ENCODE peak calls at places on chromosomes 3 and 15, in four cellular contexts. G is mammary epithelial cell, Y is B cell, E is cardiac muscle cell. W is an unnamed sample.

GRCh38 chr3:189630667-189631372 is 369 bp upstream of the TP63 start:
- DNase-seq in G (no peak), E (peak; percentile 24), Y (no peak), W (no peak)

GRCh38 chr3:73605388-73605787 is 19.4 kb downstream of the PDZRN3 start:
- DNase-seq in E (peak; percentile 93), G (peak; percentile 32), Y (no peak), W (no peak)

GRCh38 chr15:61037031-61037430 is 192.1 kb downstream of the RORA start:
- DNase-seq in Y (no peak), E (peak; percentile 86), G (no peak), W (no peak)

GRCh38 chr3:55655544-55655943 is 168.4 kb upstream of the WNT5A start:
- DNase-seq in Y (no peak), G (peak; percentile 40), E (no peak), W (no peak)

GRCh38 chr3:44669760-44670159 is 21.2 kb downstream of the ZNF35 start:
- DNase-seq in G (no peak), E (no peak), Y (no peak), W (no peak)

GRCh38 chr3:182740710-182741109 is 52.6 kb upstream of the ATP11B start:
- DNase-seq in G (peak; percentile 75), E (no peak), Y (no peak), W (no peak)

GRCh38 chr3:108936924-108937689 is 16.6 kb downstream of the GUCA1C start:
- DNase-seq in E (no peak), Y (no peak), G (no peak), W (no peak)

GRCh38 chr3:86180696-86181095 is 810.3 kb downstream of the VGLL3 start:
- DNase-seq in Y (no peak), E (no peak), G (peak; percentile 1), W (no peak)

GRCh38 chr3:135237371-135237770 is 442.3 kb downstream of the EPHB1 start:
- DNase-seq in Y (no peak), G (no peak), E (no peak), W (no peak)

GRCh38 chr3:64625381-64625780 is 62.4 kb downstream of the ADAMTS9 start:
- DNase-seq in Y (no peak), E (no peak), G (no peak), W (no peak)
- TF ChIP-seq CTCF in Y (no peak), E (no peak), G (no peak), W (no peak)

DNA sequence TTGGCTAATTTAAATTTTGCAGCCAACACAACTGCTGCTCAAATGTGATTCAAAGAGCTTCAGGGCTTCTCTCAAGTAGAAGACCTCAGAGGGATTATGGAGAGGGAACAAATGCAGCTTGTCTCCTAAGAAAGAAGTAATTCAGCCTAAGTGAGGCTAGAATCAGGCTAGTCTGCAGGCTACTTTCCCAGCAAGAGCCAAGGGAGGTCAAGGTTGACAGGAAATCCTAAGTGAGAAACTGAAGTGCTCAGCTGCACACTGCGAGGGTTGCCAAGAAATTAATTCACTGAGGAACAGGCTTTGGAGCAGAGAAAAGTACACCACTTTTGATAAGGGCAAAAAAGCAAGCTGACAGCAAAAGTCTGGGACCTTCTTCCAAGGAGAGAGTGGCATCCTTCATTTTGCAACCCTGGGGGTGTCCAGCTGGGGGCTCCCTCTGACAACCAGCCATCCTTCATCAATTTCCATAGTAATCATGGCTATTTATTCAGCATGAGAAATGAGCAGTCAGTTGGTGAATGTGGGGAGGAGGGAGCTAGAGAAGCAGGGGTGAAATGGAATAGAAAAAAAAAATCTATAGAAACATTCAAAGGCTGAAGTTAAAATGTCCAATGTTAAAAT is 646.4 kb upstream of the ADAMTS9 start:
- DNase-seq in Y (no peak), G (no peak), E (peak; percentile 51), W (no peak)
- TF ChIP-seq CTCF in Y (no peak), G (peak; percentile 10), E (peak; percentile 24), W (no peak)

GRCh38 chr15:96354731-96355560 is 24.4 kb downstream of the NR2F2 start:
- DNase-seq in E (peak; percentile 89), G (peak; percentile 79), Y (no peak), W (no peak)
- TF ChIP-seq CTCF in E (peak; percentile 57), G (peak; percentile 53), Y (no peak), W (peak; percentile 11)

GRCh38 chr15:79846539-79846938 is 50.3 kb downstream of the MTHFS start:
- DNase-seq in E (no peak), Y (no peak), G (no peak), W (no peak)

GRCh38 chr15:79844221-79844620 is 52.6 kb downstream of the MTHFS start:
- DNase-seq in E (no peak), G (no peak), Y (no peak), W (no peak)

GRCh38 chr15:79853492-79854328 is 43.1 kb downstream of the MTHFS start:
- DNase-seq in G (peak; percentile 81), Y (peak; percentile 69), E (peak; percentile 91), W (peak; percentile 55)

GRCh38 chr15:79849789-79850188 is 47.0 kb downstream of the MTHFS start:
- DNase-seq in G (no peak), Y (no peak), E (peak; percentile 51), W (no peak)
- TF ChIP-seq CTCF in G (peak; percentile 25), Y (peak; percentile 18), E (peak; percentile 69), W (peak; percentile 55)

GRCh38 chr15:57969355-57969754 is 96.2 kb downstream of the ALDH1A2 start:
- DNase-seq in G (peak; percentile 11), Y (no peak), E (peak; percentile 46), W (no peak)
- TF ChIP-seq CTCF in G (peak; percentile 43), Y (no peak), E (peak; percentile 25), W (no peak)

GRCh38 chr3:177429772-177430171 is 232.5 kb upstream of the TBL1XR1 start:
- DNase-seq in G (no peak), E (no peak), Y (no peak), W (no peak)
- TF ChIP-seq CTCF in G (no peak), E (no peak), Y (no peak), W (no peak)

GRCh38 chr3:197302696-197303341 is 4.4 kb upstream of the DLG1 start:
- DNase-seq in E (peak; percentile 72), Y (no peak), G (peak; percentile 77), W (no peak)
- TF ChIP-seq CTCF in E (no peak), Y (no peak), G (no peak), W (no peak)

GRCh38 chr3:25438791-25439555 is 10.9 kb downstream of the RARB start:
- DNase-seq in E (no peak), G (no peak), Y (no peak), W (no peak)

GRCh38 chr3:25437953-25438352 is 9.9 kb downstream of the RARB start:
- DNase-seq in G (no peak), Y (no peak), E (no peak), W (no peak)

GRCh38 chr3:25442486-25442885 is 14.4 kb downstream of the RARB start:
- DNase-seq in E (no peak), G (no peak), Y (no peak), W (no peak)

GRCh38 chr3:25444273-25444672 is 16.2 kb downstream of the RARB start:
- DNase-seq in Y (no peak), E (no peak), G (no peak), W (no peak)

GRCh38 chr3:25441234-25441856 is 13.3 kb downstream of the RARB start:
- DNase-seq in G (no peak), Y (no peak), E (no peak), W (no peak)
- TF ChIP-seq CTCF in G (peak; percentile 68), Y (peak; percentile 69), E (peak; percentile 68), W (peak; percentile 88)

DNA sequence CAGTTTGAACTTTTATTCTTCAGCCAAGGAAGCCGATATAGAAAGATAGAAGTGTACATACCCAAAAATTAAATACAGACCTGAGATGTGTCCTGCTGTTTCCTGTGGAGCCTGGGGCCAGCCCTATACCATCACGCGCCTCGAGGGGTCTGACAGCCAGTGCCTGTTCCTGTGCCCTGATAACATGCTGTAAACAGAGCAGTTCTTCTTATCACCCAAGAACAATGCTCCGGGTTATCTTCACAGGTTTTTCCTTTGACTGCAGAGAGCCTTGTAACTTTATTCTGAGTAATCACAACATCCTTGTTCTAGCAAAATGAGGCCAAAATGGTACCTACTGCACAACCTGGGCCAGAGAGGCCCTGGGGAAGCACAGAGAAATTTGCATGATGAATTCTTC is 289.7 kb upstream of the CHRM5 start:
- DNase-seq in Y (no peak), G (no peak), E (no peak), W (no peak)
- TF ChIP-seq CTCF in Y (no peak), G (no peak), E (no peak), W (no peak)

DNA sequence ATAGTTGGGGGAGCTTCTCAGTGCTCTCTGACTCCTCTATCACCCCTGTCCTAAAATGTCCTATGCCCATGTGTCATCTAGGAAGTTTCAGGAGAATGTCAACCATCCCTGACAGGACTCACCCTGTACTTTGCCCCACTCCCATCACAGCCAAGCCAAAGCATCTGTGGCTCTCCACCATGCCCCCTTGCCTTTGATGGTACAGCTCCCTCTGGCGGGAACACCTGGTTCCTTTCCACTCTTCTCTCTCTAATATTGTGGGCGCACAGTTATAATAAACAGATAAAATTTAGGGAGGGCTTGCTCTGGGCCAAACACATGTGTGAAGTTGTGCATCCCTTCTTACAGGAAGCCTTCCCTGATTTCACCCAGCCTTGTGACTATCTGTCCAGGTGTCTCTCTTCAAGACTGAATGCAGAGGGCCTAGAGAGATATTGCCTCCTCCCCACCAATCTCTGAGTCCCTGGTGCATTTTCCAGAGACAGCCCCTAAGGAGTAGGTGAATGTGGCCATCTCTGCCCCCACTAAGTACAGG is 62.8 kb downstream of the ISG20 start:
- DNase-seq in Y (no peak), E (peak; percentile 9), G (no peak), W (no peak)
- TF ChIP-seq CTCF in Y (peak; percentile 31), E (peak; percentile 37), G (peak; percentile 38), W (no peak)

W was measured in CD14-positive monocyte.